ENCODE peak calls at places on chromosomes 11 and 22, in seven cellular contexts. O is body of pancreas, G is adipocyte, A is IMR-90, B is astrocyte, D is WERI-Rb-1, U is lung. R is an unnamed sample. For H3K27me3, the result is how much of the 10 kb centered on the place peaks cover.

GRCh38 chr11:119290894-119291497 is 25.9 kb downstream of the MCAM start:
- DNase-seq in O (no peak), G (no peak), A (no peak), B (no peak), D (no peak), U (no peak), R (no peak)

GRCh38 chr11:71194702-71195101 is 57.7 kb downstream of the SHANK2 start:
- DNase-seq in O (no peak), G (no peak), A (no peak), B (no peak), D (no peak), U (no peak), R (no peak)

GRCh38 chr11:122025757-122026156 is 90.3 kb downstream of the BLID start:
- DNase-seq in O (no peak), G (no peak), A (no peak), B (no peak), D (no peak), U (no peak), R (no peak)

GRCh38 chr22:50009765-50010675 is 2.5 kb downstream of the IL17REL start:
- DNase-seq in O (no peak), G (no peak), A (no peak), B (no peak), D (no peak), U (no peak), R (no peak)

GRCh38 chr11:78031629-78032028 is 8.6 kb upstream of the KCTD14 start:
- DNase-seq in O (no peak), G (no peak), A (no peak), B (no peak), D (no peak), U (no peak), R (no peak)

GRCh38 chr22:49400136-49400865 is 427.4 kb downstream of the BRD1 start:
- DNase-seq in O (no peak), G (no peak), A (no peak), B (no peak), D (no peak), U (no peak), R (no peak)

GRCh38 chr11:66002648-66003225 is 434 bp downstream of the BANF1 start:
- DNase-seq in O (peak), G (peak), A (peak), B (peak), D (peak), U (peak), R (no peak)

GRCh38 chr22:19535001-19535400 is 10.8 kb upstream of the CLDN5 start:
- DNase-seq in O (no peak), G (no peak), A (no peak), B (no peak), D (no peak), U (no peak), R (no peak)

GRCh38 chr11:18468962-18469361 is 13.3 kb downstream of the LDHAL6A start:
- DNase-seq in O (no peak), G (no peak), A (no peak), B (no peak), D (no peak), U (no peak), R (no peak)

GRCh38 chr11:58127350-58127749 is 2.0 kb upstream of the OR9I1 start:
- DNase-seq in O (no peak), G (no peak), A (peak), B (no peak), D (no peak), U (no peak), R (no peak)

GRCh38 chr11:32153747-32154146 is 62.9 kb downstream of the RCN1 start:
- DNase-seq in O (no peak), G (no peak), A (no peak), B (no peak), D (no peak), U (no peak), R (no peak)

GRCh38 chr11:84103096-84103495 is 816.9 kb upstream of the CCDC90B start:
- DNase-seq in O (no peak), G (no peak), A (no peak), B (no peak), D (no peak), U (no peak), R (no peak)

GRCh38 chr22:30279389-30279788 is 9.9 kb downstream of the CASTOR1 start:
- DNase-seq in O (no peak), G (no peak), A (no peak), B (no peak), D (no peak), U (no peak), R (no peak)

GRCh38 chr11:71204748-71205664 is 47.4 kb downstream of the SHANK2 start:
- DNase-seq in O (no peak), G (no peak), A (no peak), B (no peak), D (no peak), U (no peak), R (no peak)

GRCh38 chr11:77506857-77507256 is 33.0 kb upstream of the PAK1 start:
- DNase-seq in O (no peak), G (no peak), A (no peak), B (peak), D (no peak), U (no peak), R (peak)

GRCh38 chr11:10725114-10725906 is 25.7 kb upstream of the CTR9 start:
- DNase-seq in O (no peak), G (no peak), A (peak), B (peak), D (no peak), U (no peak), R (peak)

GRCh38 chr22:42939941-42940653 is 74.9 kb downstream of the PACSIN2 start:
- DNase-seq in O (peak), G (peak), A (peak), B (peak), D (no peak), U (peak), R (peak)

GRCh38 chr11:79066456-79067354 is 374.1 kb downstream of the TENM4 start:
- DNase-seq in O (no peak), G (no peak), A (no peak), B (no peak), D (no peak), U (no peak), R (no peak)

GRCh38 chr11:48087974-48088681 is 107.8 kb downstream of the PTPRJ start:
- DNase-seq in O (peak), G (no peak), A (no peak), B (no peak), D (no peak), U (peak), R (no peak)

GRCh38 chr11:75553182-75553581 is 8.9 kb upstream of the SERPINH1 start:
- DNase-seq in O (no peak), G (no peak), A (no peak), B (no peak), D (no peak), U (no peak), R (no peak)

GRCh38 chr22:27075891-27076290 is 418.5 kb downstream of the MIAT start:
- DNase-seq in O (no peak), G (no peak), A (no peak), B (no peak), D (no peak), U (no peak), R (no peak)

GRCh38 chr22:25987948-25988347 is 181.3 kb upstream of the SEZ6L start:
- DNase-seq in O (no peak), G (no peak), A (no peak), B (no peak), D (no peak), U (no peak), R (no peak)

GRCh38 chr22:25053153-25053805 is 100.8 kb downstream of the KIAA1671 start:
- DNase-seq in O (no peak), G (no peak), A (no peak), B (no peak), D (no peak), U (no peak), R (no peak)

GRCh38 chr11:503179-503981 is 3.7 kb downstream of the RNH1 start:
- DNase-seq in O (no peak), G (peak), A (peak), B (no peak), D (no peak), U (peak), R (no peak)

GRCh38 chr11:5690216-5690615 is 626 bp downstream of the TRIM22 start:
- DNase-seq in O (no peak), G (peak), A (peak), B (peak), D (no peak), U (no peak), R (peak)

GRCh38 chr11:104946907-104947306 is 21.5 kb downstream of the CASP4 start:
- DNase-seq in O (no peak), G (peak), A (peak), B (peak), D (peak), U (no peak), R (peak)

GRCh38 chr22:49643466-49643865 is 184.2 kb downstream of the BRD1 start:
- DNase-seq in O (no peak), G (no peak), A (no peak), B (no peak), D (no peak), U (no peak), R (no peak)

GRCh38 chr11:119350302-119350701 is 3.8 kb upstream of the MFRP start:
- DNase-seq in O (no peak), G (no peak), A (no peak), B (no peak), D (no peak), U (no peak), R (no peak)

GRCh38 chr22:28299760-28300159 is 379.9 kb downstream of the TTC28 start:
- DNase-seq in O (peak), G (no peak), A (peak), B (peak), D (no peak), U (no peak), R (no peak)

GRCh38 chr11:3803726-3804510 is 4.4 kb upstream of the PGAP2 start:
- DNase-seq in O (no peak), G (no peak), A (peak), B (peak), D (no peak), U (no peak), R (no peak)

GRCh38 chr11:6650104-6650503 is 5.5 kb downstream of the DCHS1 start:
- DNase-seq in O (no peak), G (no peak), A (no peak), B (no peak), D (no peak), U (no peak), R (no peak)

GRCh38 chr11:113552271-113552670 is 77.1 kb upstream of the DRD2 start:
- DNase-seq in O (no peak), G (no peak), A (no peak), B (no peak), D (no peak), U (no peak), R (no peak)

GRCh38 chr11:1782831-1783724 is 19.4 kb upstream of the CTSD start:
- DNase-seq in O (no peak), G (no peak), A (peak), B (peak), D (no peak), U (no peak), R (no peak)

GRCh38 chr22:31284756-31285155 is 7.5 kb downstream of the PIK3IP1 start:
- DNase-seq in O (no peak), G (no peak), A (no peak), B (no peak), D (peak), U (no peak), R (no peak)
- H3K4me3 ChIP-seq in O (no peak), G (no peak), A (no peak), B (no peak), D (no peak), U (no peak), R (no peak)

GRCh38 chr11:59144579-59145345 is 2.1 kb downstream of the FAM111A start:
- DNase-seq in O (peak), G (peak), A (peak), B (peak), D (no peak), U (peak), R (peak)
- H3K27me3 ChIP-seq in O (under half), G (under half), A (under half), B (under half), D (half or more), U (under half), R (under half)

DNA sequence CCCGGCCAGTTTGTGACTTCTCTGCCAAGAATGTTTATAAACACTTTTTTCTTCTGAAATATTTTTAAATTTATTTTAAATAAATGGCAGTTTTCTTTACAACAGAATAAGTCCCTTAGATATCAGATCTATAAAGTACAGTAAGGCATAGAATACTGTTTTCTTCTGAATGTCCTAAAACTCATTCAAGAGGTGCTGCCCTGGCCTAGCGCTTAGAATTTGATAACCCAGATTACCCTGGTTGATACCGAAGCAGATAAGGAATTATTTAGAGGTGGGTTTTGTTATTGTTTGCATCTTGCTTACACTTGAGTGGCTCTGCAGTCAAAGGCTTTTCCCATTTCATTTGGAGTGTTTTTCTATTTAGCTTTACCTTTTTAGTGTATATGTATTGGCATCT is 1.1 kb downstream of the ACAD8 start:
- DNase-seq in O (no peak), G (no peak), A (no peak), B (no peak), D (no peak), U (no peak), R (no peak)
- H3K4me3 ChIP-seq in O (no peak), G (peak), A (peak), B (peak), D (peak), U (no peak), R (peak)

DNA sequence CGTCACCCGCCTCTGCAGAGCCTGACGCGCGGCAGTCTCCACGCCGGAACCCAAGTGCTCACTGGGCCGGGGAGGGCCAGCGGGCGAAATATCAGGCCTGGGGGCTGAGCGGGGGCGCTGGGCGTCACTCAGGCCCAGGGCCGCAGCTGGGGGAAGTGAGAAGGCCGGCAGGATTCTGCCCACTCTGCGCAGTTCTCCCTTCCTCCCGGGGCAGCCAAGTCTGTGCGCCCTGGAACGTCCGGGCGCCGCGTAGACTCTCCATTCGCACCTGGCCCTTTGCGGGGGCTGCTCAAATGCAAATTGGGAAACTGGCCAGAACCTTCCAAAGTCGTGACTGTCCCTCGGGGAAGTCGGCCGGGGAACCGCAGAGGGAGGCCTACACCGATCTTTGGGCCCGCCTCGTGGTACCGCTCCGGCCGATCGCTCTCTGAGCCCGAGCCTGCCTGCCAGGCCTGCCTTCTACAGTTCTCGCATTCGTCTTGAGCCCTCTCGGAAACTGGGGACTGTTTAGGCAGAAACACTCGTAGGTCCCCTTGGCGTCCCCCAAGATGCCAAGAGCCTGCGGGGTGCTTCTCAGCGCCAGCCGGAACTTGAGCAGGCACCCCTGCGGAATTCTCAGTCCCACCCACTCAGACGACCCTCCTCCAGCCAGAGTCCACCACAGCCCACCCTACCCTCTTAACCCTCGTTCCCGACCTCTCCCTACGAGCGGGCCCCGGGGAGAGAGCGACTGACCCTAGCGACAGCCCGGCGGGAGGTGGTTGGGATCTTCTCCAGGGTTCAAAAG is 2.1 kb upstream of the SLC6A5 start:
- DNase-seq in O (no peak), G (no peak), A (no peak), B (no peak), D (no peak), U (no peak), R (no peak)
- H3K27me3 ChIP-seq in O (under half), G (half or more), A (half or more), B (half or more), D (under half), U (under half), R (half or more)

R was measured in brain microvascular endothelial cell.